ENCODE peak calls at places on chromosomes 13 and 19, in five cellular contexts. C is B cell, R is astrocyte of the spinal cord, D is ovary, X is dorsolateral prefrontal cortex. K is an unnamed sample.

GRCh38 chr19:38805180-38805579 is 7.6 kb downstream of the LGALS4 start:
- DNase-seq in X (no peak), R (no peak), C (no peak), D (no peak), K (no peak)

GRCh38 chr19:23314505-23315241 is 64.5 kb upstream of the ZNF724 start:
- DNase-seq in X (no peak), D (no peak), R (no peak), C (no peak), K (no peak)

GRCh38 chr19:49213791-49214190 is 56.2 kb downstream of the TRPM4 start:
- DNase-seq in D (no peak), R (no peak), X (no peak), C (no peak), K (no peak)

GRCh38 chr19:17052439-17052838 is 22.8 kb downstream of the HAUS8 start:
- DNase-seq in X (no peak), R (peak; percentile 42), D (no peak), C (peak; percentile 41), K (no peak)

GRCh38 chr19:18173572-18174294 is at the start of gene IFI30:
- DNase-seq in R (no peak), X (peak; percentile 62), C (peak; percentile 93), D (peak; percentile 81), K (peak; percentile 86)

GRCh38 chr19:35000647-35001501 is 751 bp downstream of the GRAMD1A start:
- DNase-seq in R (peak; percentile 47), X (no peak), D (peak; percentile 72), C (peak; percentile 60), K (peak; percentile 64)

GRCh38 chr19:374886-375235 is 30.3 kb upstream of the MIER2 start:
- DNase-seq in D (no peak), X (no peak), R (no peak), C (no peak), K (no peak)

GRCh38 chr13:111480503-111480902 is 160.1 kb downstream of the TEX29 start:
- DNase-seq in X (no peak), C (no peak), D (no peak), R (no peak), K (no peak)

GRCh38 chr13:112730157-112730671 is 40.4 kb downstream of the ATP11A start:
- DNase-seq in D (peak; percentile 17), X (peak; percentile 40), R (no peak), C (no peak), K (no peak)

GRCh38 chr19:13920940-13921744 is 15.1 kb downstream of the CC2D1A start:
- DNase-seq in D (no peak), R (peak; percentile 40), X (no peak), C (peak; percentile 32), K (peak; percentile 74)

GRCh38 chr13:30791354-30791921 is 56.1 kb downstream of the ALOX5AP start:
- DNase-seq in C (no peak), D (no peak), R (peak; percentile 61), X (no peak), K (no peak)

GRCh38 chr13:112768795-112769411 is 79.1 kb downstream of the ATP11A start:
- DNase-seq in C (no peak), D (no peak), R (no peak), X (no peak), K (no peak)

GRCh38 chr19:38699027-38699346 is 45.3 kb downstream of the CAPN12 start:
- DNase-seq in R (no peak), D (no peak), C (no peak), X (no peak), K (no peak)

GRCh38 chr19:1918975-1919374 is 13.8 kb downstream of the ADAT3 start:
- DNase-seq in X (no peak), C (no peak), D (peak; percentile 24), R (no peak), K (no peak)

GRCh38 chr13:78046349-78046748 is 127.7 kb upstream of the EDNRB start:
- DNase-seq in X (no peak), R (no peak), C (no peak), D (no peak), K (no peak)

GRCh38 chr13:33509642-33510229 is 224.2 kb upstream of the STARD13 start:
- DNase-seq in D (no peak), C (no peak), X (no peak), R (peak; percentile 53), K (no peak)

GRCh38 chr19:43596842-43597461 is 557 bp downstream of the ZNF576 start:
- DNase-seq in D (no peak), R (no peak), X (no peak), C (no peak), K (no peak)

GRCh38 chr19:49502866-49503581 is 6.8 kb downstream of the RPS11 start:
- DNase-seq in C (peak; percentile 68), X (no peak), R (peak; percentile 70), D (peak; percentile 56), K (no peak)

GRCh38 chr13:107976628-107977027 is 238.7 kb downstream of the LIG4 start:
- DNase-seq in D (no peak), C (no peak), X (no peak), R (no peak), K (no peak)

GRCh38 chr19:1794424-1795185 is 17.5 kb downstream of the ATP8B3 start:
- DNase-seq in C (no peak), X (no peak), R (no peak), D (no peak), K (no peak)

GRCh38 chr13:34152409-34152808 is 334.5 kb downstream of the RFC3 start:
- DNase-seq in D (no peak), C (no peak), R (no peak), X (no peak), K (no peak)

GRCh38 chr13:40790232-40790631 is 821 bp downstream of the SLC25A15 start:
- DNase-seq in X (no peak), C (no peak), D (no peak), R (no peak), K (no peak)

GRCh38 chr19:29844891-29845575 is 33.2 kb downstream of the CCNE1 start:
- DNase-seq in C (peak; percentile 99), D (peak; percentile 97), X (peak; percentile 89), R (peak; percentile 93), K (peak; percentile 97)
- TF ChIP-seq CTCF in C (no peak), D (no peak), X (no peak), R (peak; percentile 1), K (no peak)

GRCh38 chr19:40702337-40703012 is 12.0 kb upstream of the NUMBL start:
- DNase-seq in D (no peak), X (peak; percentile 81), R (peak; percentile 15), C (no peak), K (no peak)
- TF ChIP-seq CTCF in D (no peak), X (peak; percentile 18), R (peak; percentile 70), C (no peak), K (no peak)

GRCh38 chr13:28387740-28388501 is 107.0 kb downstream of the FLT1 start:
- DNase-seq in R (no peak), C (no peak), X (no peak), D (no peak), K (no peak)
- TF ChIP-seq CTCF in R (no peak), C (no peak), X (no peak), D (no peak), K (no peak)

DNA sequence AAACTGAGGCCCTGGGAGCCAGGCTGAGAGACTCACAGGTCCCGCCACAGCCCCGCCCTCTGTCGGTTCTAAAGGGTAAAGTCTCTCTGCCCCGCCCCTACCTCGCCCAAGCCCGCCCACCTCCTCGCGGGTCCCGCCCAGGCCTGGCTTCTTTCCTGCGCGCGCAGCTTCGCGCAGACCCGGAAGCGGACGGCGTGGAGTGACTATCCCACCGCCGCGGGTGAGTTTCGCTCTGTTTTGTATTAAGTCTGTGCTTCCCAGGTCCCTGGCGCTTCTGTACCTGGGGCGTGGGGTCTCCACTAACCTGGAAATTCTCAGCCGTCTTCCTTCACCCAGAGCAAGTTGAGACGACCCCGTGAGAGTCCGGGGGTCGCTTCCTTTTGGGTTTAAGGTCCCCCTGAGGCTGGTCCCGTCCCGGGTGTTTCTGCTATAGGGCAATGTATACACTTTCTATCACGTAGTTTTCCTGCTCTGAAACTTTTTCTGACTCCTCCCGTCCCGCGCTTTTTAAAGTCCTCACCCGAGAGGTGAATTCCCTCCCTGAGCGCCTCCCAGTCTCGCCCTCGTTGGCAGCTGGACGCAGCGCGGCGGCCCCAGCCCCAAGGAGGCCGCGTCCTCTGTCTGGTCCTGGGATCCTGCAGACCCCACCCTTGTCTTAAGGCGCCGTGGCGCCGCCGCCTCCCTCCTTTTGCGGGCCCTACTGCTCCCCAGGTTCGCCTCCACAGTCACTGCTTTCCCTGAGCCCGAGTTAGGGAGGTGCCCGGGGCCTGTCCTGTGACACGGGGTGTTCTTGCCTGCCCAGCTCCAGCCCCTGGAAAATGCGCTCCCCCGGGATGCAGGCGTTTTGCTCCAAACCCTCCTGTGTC is at the start of gene ZNF765:
- DNase-seq in R (peak; percentile 91), C (peak; percentile 97), X (peak; percentile 93), D (peak; percentile 97), K (peak; percentile 93)
- TF ChIP-seq CTCF in R (peak; percentile 59), C (peak; percentile 64), X (peak; percentile 59), D (peak; percentile 70), K (no peak)

DNA sequence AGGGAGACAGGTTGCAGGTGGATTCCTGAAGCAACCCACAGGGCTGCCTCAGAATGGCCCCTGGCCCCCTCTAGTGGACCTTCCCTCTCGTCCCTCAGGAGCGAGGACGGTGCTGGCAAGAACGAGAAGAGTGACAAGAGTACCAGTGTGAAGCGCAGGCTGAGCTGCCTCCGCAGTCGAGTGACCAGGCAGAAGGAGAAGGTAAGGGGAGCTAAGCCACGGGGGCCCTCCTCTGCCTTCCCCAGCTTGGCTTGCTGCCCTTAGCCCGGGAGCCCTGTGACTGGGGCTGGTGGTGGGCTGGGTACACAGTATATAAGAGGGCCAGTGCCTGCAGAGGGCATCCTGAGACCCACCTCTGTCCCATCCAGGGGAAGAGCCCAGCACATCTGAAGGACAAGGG is 34.0 kb downstream of the ARHGEF18 start:
- DNase-seq in X (no peak), R (no peak), C (no peak), D (no peak), K (no peak)
- TF ChIP-seq CTCF in X (no peak), R (no peak), C (no peak), D (no peak), K (no peak)

DNA sequence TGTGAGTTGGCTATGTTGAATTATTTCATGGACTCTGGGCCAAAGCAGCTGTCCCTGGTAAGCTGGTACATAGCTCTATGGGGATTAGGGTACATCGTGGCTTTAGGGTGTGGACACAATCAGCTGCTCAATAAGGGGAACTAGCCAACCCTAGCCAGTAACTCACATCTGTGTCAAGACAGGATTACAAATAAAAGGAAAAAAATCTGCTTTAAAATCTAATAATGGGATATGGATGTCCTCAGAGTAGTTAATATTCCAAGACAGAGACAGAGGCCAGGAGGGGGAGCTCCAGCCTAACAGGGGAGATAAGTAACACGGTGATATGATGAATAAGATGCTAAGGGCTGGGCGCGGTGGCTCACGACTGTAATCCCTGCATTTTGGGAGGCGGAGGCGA is 21.1 kb upstream of the ZNF766 start:
- DNase-seq in R (no peak), C (peak; percentile 54), X (no peak), D (no peak), K (no peak)
- TF ChIP-seq CTCF in R (peak; percentile 27), C (peak; percentile 47), X (peak; percentile 19), D (no peak), K (peak; percentile 3)

GRCh38 chr19:45553464-45553863 is 31.1 kb downstream of the OPA3 start:
- DNase-seq in D (no peak), R (no peak), X (peak; percentile 65), C (no peak), K (no peak)
- TF ChIP-seq CTCF in D (no peak), R (no peak), X (no peak), C (no peak), K (no peak)

K was measured in GM20000.